ENCODE peak calls at places on chromosomes 7 and 10, in eight cellular contexts. E, R, M, Q, X, G, I and W are unnamed samples.

GRCh38 chr10:70753841-70754621 is 31.1 kb downstream of the TBATA start:
- DNase-seq in R (no peak), Q (no peak), E (no peak), G (no peak), M (peak), X (no peak), I (peak), W (no peak)

GRCh38 chr7:111229181-111229740 is 138.3 kb downstream of the LRRN3 start:
- DNase-seq in Q (no peak), I (peak), G (no peak), X (no peak), M (no peak), E (no peak), R (no peak), W (no peak)

GRCh38 chr10:480928-481551 is 208.4 kb downstream of the DIP2C start:
- DNase-seq in I (no peak), E (no peak), G (no peak), R (peak), X (no peak), M (no peak), Q (peak), W (no peak)

GRCh38 chr7:75945297-75946168 is 30.6 kb downstream of the POR start:
- DNase-seq in E (no peak), I (no peak), R (no peak), X (no peak), G (no peak), Q (peak), M (peak), W (peak)

GRCh38 chr10:88256013-88256680 is 327.0 kb downstream of the RNLS start:
- DNase-seq in M (no peak), R (no peak), Q (no peak), X (no peak), I (no peak), G (no peak), E (no peak), W (no peak)

GRCh38 chr10:116870949-116871348 is 21.6 kb downstream of the ENO4 start:
- DNase-seq in X (no peak), Q (no peak), R (no peak), I (no peak), M (no peak), G (no peak), E (no peak), W (no peak)

GRCh38 chr7:221996-222715 is 29.8 kb downstream of the FAM20C start:
- DNase-seq in M (no peak), I (no peak), Q (no peak), G (no peak), R (no peak), X (no peak), E (no peak), W (no peak)

GRCh38 chr7:12692479-12693259 is 5.2 kb downstream of the ARL4A start:
- DNase-seq in R (peak), I (no peak), E (no peak), X (no peak), Q (no peak), G (no peak), M (no peak), W (no peak)

GRCh38 chr10:71755179-71755879 is 18.0 kb downstream of the VSIR start:
- DNase-seq in R (no peak), G (no peak), I (no peak), X (no peak), M (no peak), Q (no peak), E (no peak), W (no peak)
- TF ChIP-seq POLR2AphosphoS5 in R (no peak), G (no peak), I (no peak), X (no peak), M (no peak), Q (no peak), E (no peak), W (peak)

GRCh38 chr7:29424295-29424983 is 139.2 kb upstream of the PRR15 start:
- DNase-seq in R (no peak), X (no peak), I (no peak), M (no peak), Q (no peak), G (no peak), E (no peak), W (no peak)
- TF ChIP-seq CTCF in R (no peak), X (no peak), I (no peak), M (no peak), Q (no peak), G (no peak), E (no peak), W (no peak)

GRCh38 chr7:27211694-27212316 is 11.9 kb upstream of the HOXA13 start:
- DNase-seq in E (no peak), G (no peak), R (no peak), Q (no peak), M (no peak), I (no peak), X (no peak), W (no peak)
- TF ChIP-seq POLR2AphosphoS5 in E (no peak), G (no peak), R (no peak), Q (no peak), M (no peak), I (no peak), X (no peak), W (no peak)

GRCh38 chr10:26860026-26860541 is 674 bp downstream of the ABI1 start:
- DNase-seq in E (no peak), I (peak), Q (peak), R (peak), X (peak), G (peak), M (peak), W (no peak)

GRCh38 chr10:26859241-26860025 is 1.3 kb downstream of the ABI1 start:
- DNase-seq in E (no peak), Q (no peak), M (no peak), G (no peak), R (peak), X (no peak), I (no peak), W (no peak)

GRCh38 chr10:26863677-26864076 is 2.9 kb upstream of the ABI1 start:
- DNase-seq in X (no peak), Q (no peak), M (no peak), E (no peak), G (no peak), R (no peak), I (no peak), W (no peak)

GRCh38 chr10:26860542-26861325 is at the start of gene ABI1:
- DNase-seq in Q (peak), I (peak), X (peak), R (peak), E (peak), M (peak), G (peak), W (peak)

GRCh38 chr10:26861326-26861998 is 704 bp upstream of the ABI1 start:
- DNase-seq in M (no peak), I (no peak), Q (no peak), X (no peak), E (no peak), G (no peak), R (no peak), W (no peak)
- TF ChIP-seq CTCF in M (no peak), I (no peak), Q (no peak), X (no peak), E (no peak), G (no peak), R (peak), W (no peak)

GRCh38 chr10:103373544-103373943 is 5.8 kb downstream of the TAF5 start:
- DNase-seq in R (no peak), I (no peak), X (no peak), G (no peak), Q (no peak), E (no peak), M (no peak), W (no peak)

GRCh38 chr10:103367379-103367781 is 396 bp upstream of the TAF5 start:
- DNase-seq in I (no peak), R (no peak), M (no peak), Q (no peak), X (no peak), E (no peak), G (no peak), W (peak)

GRCh38 chr10:103367782-103368518 is at the start of gene TAF5:
- DNase-seq in M (peak), E (peak), R (peak), Q (peak), X (peak), G (peak), I (peak), W (peak)
- TF ChIP-seq POLR2AphosphoS5 in M (peak), E (peak), R (peak), Q (peak), X (peak), G (peak), I (peak), W (peak)

DNA sequence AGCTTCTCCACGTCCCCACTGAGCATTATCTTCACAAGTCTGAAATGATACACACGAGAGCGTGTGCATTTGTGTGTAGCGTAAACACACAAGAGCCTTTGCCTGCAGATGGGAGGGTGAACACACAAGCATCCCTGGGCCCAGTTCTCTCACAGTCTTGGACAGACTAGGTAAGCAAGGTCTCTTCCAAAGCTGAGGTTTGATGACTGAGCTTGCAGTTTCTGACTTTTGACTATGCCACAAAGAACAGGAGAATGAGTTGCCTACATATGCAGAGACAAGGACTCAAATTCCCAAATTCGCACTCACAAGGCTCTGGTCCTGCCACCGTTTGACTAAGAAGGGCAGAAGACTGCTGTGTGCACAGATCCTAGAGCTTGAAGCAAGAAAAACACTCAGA is 55.8 kb downstream of the FAM53B start:
- DNase-seq in X (no peak), G (no peak), Q (no peak), M (no peak), I (no peak), R (no peak), E (no peak), W (no peak)
- TF ChIP-seq CTCF in X (no peak), G (no peak), Q (no peak), M (no peak), I (no peak), R (no peak), E (no peak), W (no peak)